ENCODE peak calls at places on chromosome 1, in ten cellular contexts. N is HFFc6; T is EL; U is naive thymus-derived CD4-positive, alpha-beta T cell; O is esophagus squamous epithelium; R is neural crest cell; E is AG08396; Q is C1 segment of cervical spinal cord; S is DMS153; J is Caki2. G is an unnamed sample.
A peak's percentile ranks its signal among the peaks of the same experiment; 100 is the strongest.

GRCh38 chr1:232922475-232922874 is 27.9 kb upstream of the NTPCR start:
- DNase-seq in E (no peak), O (no peak), Q (no peak), N (no peak), T (peak; percentile 52), S (no peak), U (no peak), J (no peak), R (no peak), G (no peak)

GRCh38 chr1:154759196-154759595 is 110.9 kb downstream of the KCNN3 start:
- DNase-seq in U (peak; percentile 59), R (no peak), T (no peak), S (no peak), O (no peak), E (no peak), Q (no peak), J (no peak), N (no peak), G (no peak)

GRCh38 chr1:151435174-151435573 is 24.1 kb downstream of the POGZ start:
- DNase-seq in U (no peak), T (no peak), N (no peak), R (no peak), J (no peak), E (no peak), S (no peak), O (no peak), Q (no peak), G (no peak)

GRCh38 chr1:145711213-145711651 is 4.1 kb upstream of the PDZK1 start:
- DNase-seq in R (no peak), Q (no peak), U (no peak), J (peak; percentile 98), O (no peak), S (no peak), T (no peak), N (no peak), E (no peak), G (no peak)

GRCh38 chr1:228101994-228102790 is 933 bp downstream of the C1orf35 start:
- DNase-seq in R (peak; percentile 45), U (peak; percentile 53), E (peak; percentile 70), J (peak; percentile 38), Q (no peak), O (no peak), S (no peak), T (peak; percentile 54), N (no peak), G (peak; percentile 59)

GRCh38 chr1:205546541-205546940 is 42.1 kb downstream of the CDK18 start:
- DNase-seq in N (no peak), E (no peak), S (no peak), Q (no peak), T (no peak), J (no peak), O (no peak), R (no peak), U (no peak), G (no peak)

GRCh38 chr1:189226779-189227178 is 1250.9 kb downstream of the BRINP3 start:
- DNase-seq in J (no peak), O (no peak), E (no peak), Q (no peak), U (no peak), S (no peak), R (no peak), T (no peak), N (no peak), G (no peak)

GRCh38 chr1:26522073-26522472 is 7.5 kb upstream of the RPS6KA1 start:
- DNase-seq in J (no peak), E (no peak), O (no peak), R (no peak), Q (no peak), N (no peak), T (no peak), U (no peak), S (no peak), G (no peak)

GRCh38 chr1:183209533-183210158 is 23.6 kb downstream of the LAMC2 start:
- DNase-seq in S (peak; percentile 9), N (peak; percentile 91), J (peak; percentile 72), T (peak; percentile 94), O (no peak), E (peak; percentile 83), R (no peak), Q (no peak), U (no peak), G (no peak)

GRCh38 chr1:186143521-186143920 is 231.5 kb downstream of the TPR start:
- DNase-seq in N (no peak), E (no peak), R (no peak), Q (no peak), S (no peak), T (no peak), J (no peak), U (no peak), O (no peak), G (no peak)

GRCh38 chr1:246267896-246268295 is 239.2 kb downstream of the SMYD3 start:
- DNase-seq in Q (no peak), E (no peak), T (no peak), R (no peak), S (no peak), U (no peak), J (no peak), O (no peak), N (no peak), G (no peak)

GRCh38 chr1:145845144-145845513 is 301 bp upstream of the NUDT17 start:
- DNase-seq in U (no peak), O (no peak), S (no peak), T (no peak), Q (peak; percentile 53), J (peak; percentile 57), N (no peak), R (no peak), E (no peak), G (no peak)

GRCh38 chr1:31757989-31758388 is 6.2 kb downstream of the ADGRB2 start:
- DNase-seq in T (no peak), O (no peak), S (no peak), E (no peak), J (no peak), U (no peak), Q (no peak), N (no peak), R (no peak), G (no peak)

GRCh38 chr1:6464514-6464836 is 1.5 kb downstream of the TNFRSF25 start:
- DNase-seq in T (no peak), E (no peak), S (no peak), O (no peak), J (peak; percentile 41), U (no peak), Q (no peak), R (no peak), N (no peak), G (no peak)

GRCh38 chr1:240258910-240259309 is 167.2 kb downstream of the FMN2 start:
- DNase-seq in T (peak; percentile 91), J (no peak), N (peak; percentile 92), R (no peak), E (peak; percentile 51), U (no peak), O (no peak), Q (no peak), S (no peak), G (no peak)

GRCh38 chr1:59903136-59903754 is 23.3 kb downstream of the CYP2J2 start:
- DNase-seq in T (peak; percentile 8), U (peak; percentile 10), N (no peak), J (peak; percentile 13), E (peak; percentile 25), S (peak; percentile 9), O (no peak), Q (peak; percentile 11), R (peak; percentile 23), G (no peak)

GRCh38 chr1:10932088-10932487 is 80.4 kb upstream of the TARDBP start:
- DNase-seq in J (no peak), E (no peak), T (no peak), O (no peak), Q (no peak), N (no peak), R (no peak), U (peak; percentile 52), S (no peak), G (no peak)